ENCODE peak calls at places on chromosomes 6 and 20, in six cellular contexts. E, F, Q, J, T and D are unnamed samples.

GRCh38 chr6:128005009-128005408 is 104.2 kb upstream of the THEMIS start:
- DNase-seq in E (no peak), F (no peak), Q (no peak), J (no peak), T (no peak), D (no peak)

GRCh38 chr6:151494235-151494950 is 576 bp downstream of the CCDC170 start:
- DNase-seq in E (no peak), F (no peak), Q (peak), J (peak), T (no peak), D (no peak)

GRCh38 chr6:15183979-15184378 is 61.9 kb upstream of the JARID2 start:
- DNase-seq in E (no peak), F (no peak), Q (no peak), J (no peak), T (no peak), D (no peak)

GRCh38 chr20:10090588-10091166 is 55.9 kb downstream of the ANKEF1 start:
- DNase-seq in E (peak), F (no peak), Q (peak), J (no peak), T (no peak), D (peak)

GRCh38 chr6:21026576-21027273 is 492.5 kb downstream of the CDKAL1 start:
- DNase-seq in E (no peak), F (no peak), Q (no peak), J (no peak), T (no peak), D (no peak)

GRCh38 chr20:35368616-35369423 is 43.0 kb downstream of the UQCC1 start:
- DNase-seq in E (no peak), F (peak), Q (peak), J (no peak), T (no peak), D (no peak)

GRCh38 chr6:31582230-31582601 is at the start of gene LTB:
- DNase-seq in E (no peak), F (no peak), Q (no peak), J (peak), T (peak), D (no peak)

GRCh38 chr6:104526383-104526782 is 333.3 kb downstream of the HACE1 start:
- DNase-seq in E (no peak), F (no peak), Q (no peak), J (no peak), T (no peak), D (no peak)

GRCh38 chr6:118896339-118897136 is 2.6 kb downstream of the ASF1A start:
- DNase-seq in E (peak), F (no peak), Q (peak), J (no peak), T (no peak), D (no peak)

GRCh38 chr20:63050406-63050805 is 43.6 kb upstream of the BHLHE23 start:
- DNase-seq in E (no peak), F (no peak), Q (no peak), J (no peak), T (no peak), D (no peak)

GRCh38 chr6:141513830-141514229 is 618.9 kb upstream of the GJE1 start:
- DNase-seq in E (no peak), F (no peak), Q (no peak), J (no peak), T (no peak), D (no peak)

GRCh38 chr6:5199203-5200101 is 61.3 kb downstream of the LYRM4 start:
- DNase-seq in E (no peak), F (no peak), Q (no peak), J (no peak), T (no peak), D (no peak)

GRCh38 chr20:5191829-5192569 is 65.2 kb downstream of the CDS2 start:
- DNase-seq in E (peak), F (no peak), Q (peak), J (no peak), T (peak), D (peak)

GRCh38 chr6:27471365-27472115 is 1.4 kb downstream of the ZNF184 start:
- DNase-seq in E (no peak), F (no peak), Q (no peak), J (no peak), T (no peak), D (no peak)

GRCh38 chr6:135269399-135270005 is 88.4 kb downstream of the MYB start:
- DNase-seq in E (no peak), F (no peak), Q (no peak), J (no peak), T (no peak), D (no peak)

GRCh38 chr6:70281923-70282902 is 20.7 kb downstream of the COL9A1 start:
- DNase-seq in E (no peak), F (no peak), Q (peak), J (no peak), T (no peak), D (no peak)

GRCh38 chr6:95923518-95923917 is 92.3 kb upstream of the FUT9 start:
- DNase-seq in E (no peak), F (no peak), Q (peak), J (no peak), T (no peak), D (no peak)

GRCh38 chr6:34460796-34461507 is 4.9 kb upstream of the PACSIN1 start:
- DNase-seq in E (no peak), F (no peak), Q (peak), J (no peak), T (no peak), D (no peak)

GRCh38 chr20:57091748-57092111 is 174.7 kb downstream of the BMP7 start:
- DNase-seq in E (no peak), F (no peak), Q (no peak), J (no peak), T (no peak), D (no peak)

GRCh38 chr6:36908758-36909157 is 23.0 kb downstream of the C6orf89 start:
- DNase-seq in E (no peak), F (no peak), Q (peak), J (no peak), T (no peak), D (no peak)

GRCh38 chr6:71967436-71967835 is 81.1 kb downstream of the RIMS1 start:
- DNase-seq in E (no peak), F (no peak), Q (no peak), J (no peak), T (no peak), D (no peak)

GRCh38 chr6:113481441-113481840 is 375.7 kb upstream of the MARCKS start:
- DNase-seq in E (no peak), F (no peak), Q (no peak), J (no peak), T (no peak), D (no peak)

GRCh38 chr6:82017773-82018172 is 229.8 kb downstream of the IBTK start:
- DNase-seq in E (no peak), F (no peak), Q (no peak), J (no peak), T (no peak), D (no peak)

GRCh38 chr6:136566007-136566487 is 15.8 kb upstream of the MAP7 start:
- DNase-seq in E (no peak), F (no peak), Q (no peak), J (no peak), T (no peak), D (no peak)

GRCh38 chr6:6315660-6316059 is 4.8 kb downstream of the F13A1 start:
- DNase-seq in E (peak), F (no peak), Q (peak), J (no peak), T (no peak), D (no peak)

GRCh38 chr20:37901667-37902503 is 1.0 kb upstream of the VSTM2L start:
- DNase-seq in E (peak), F (no peak), Q (peak), J (no peak), T (no peak), D (no peak)

GRCh38 chr20:3712279-3712873 is at the start of gene SIGLEC1:
- DNase-seq in E (no peak), F (no peak), Q (no peak), J (no peak), T (no peak), D (no peak)

GRCh38 chr6:1592852-1593251 is 16.9 kb upstream of the FOXC1 start:
- DNase-seq in E (no peak), F (no peak), Q (no peak), J (no peak), T (no peak), D (no peak)

GRCh38 chr20:61949714-61950630 is 115.7 kb downstream of the TAF4 start:
- DNase-seq in E (no peak), F (no peak), Q (no peak), J (no peak), T (no peak), D (no peak)

GRCh38 chr6:146040360-146040759 is 11.5 kb downstream of the GRM1 start:
- DNase-seq in E (no peak), F (no peak), Q (no peak), J (no peak), T (no peak), D (no peak)

GRCh38 chr6:15429146-15430110 is 183.6 kb downstream of the JARID2 start:
- DNase-seq in E (no peak), F (no peak), Q (no peak), J (no peak), T (no peak), D (peak)

GRCh38 chr6:27133281-27134227 is 113.9 kb upstream of the PRSS16 start:
- DNase-seq in E (no peak), F (no peak), Q (peak), J (peak), T (peak), D (no peak)

GRCh38 chr20:41362748-41363140 is 3.9 kb downstream of the EMILIN3 start:
- DNase-seq in E (no peak), F (no peak), Q (no peak), J (no peak), T (no peak), D (no peak)

GRCh38 chr6:157025459-157025858 is 248.3 kb downstream of the ARID1B start:
- DNase-seq in E (no peak), F (no peak), Q (no peak), J (no peak), T (no peak), D (no peak)

GRCh38 chr20:49325981-49326380 is 48.1 kb upstream of the ZNFX1 start:
- DNase-seq in E (no peak), F (no peak), Q (no peak), J (no peak), T (no peak), D (no peak)

GRCh38 chr6:106820412-106820852 is 154.1 kb downstream of the CD24 start:
- DNase-seq in E (no peak), F (no peak), Q (peak), J (no peak), T (no peak), D (no peak)

GRCh38 chr6:63740709-63741108 is 105.1 kb downstream of the PHF3 start:
- DNase-seq in E (no peak), F (no peak), Q (no peak), J (no peak), T (no peak), D (no peak)

GRCh38 chr6:42939810-42940167 is 10.5 kb downstream of the CNPY3 start:
- DNase-seq in E (no peak), F (no peak), Q (no peak), J (no peak), T (no peak), D (no peak)